ENCODE peak calls at places on chromosomes 4 and X, in five cellular contexts. O is A549, J is SK-N-SH, C is GM12878, W is HepG2. K is an unnamed sample.

GRCh38 chr4:35559559-35560365 is 684.6 kb downstream of the ARAP2 start:
- DNase-seq in O (no peak), C (no peak), W (no peak), J (no peak), K (no peak)

GRCh38 chr4:173489514-173489913 is 40.5 kb downstream of the HAND2 start:
- DNase-seq in O (no peak), C (no peak), W (no peak), J (no peak), K (no peak)

GRCh38 chr4:24630937-24631336 is 46.6 kb upstream of the DHX15 start:
- DNase-seq in O (no peak), J (no peak), C (no peak), W (peak; percentile 14), K (no peak)

GRCh38 chrX:31527455-31528126 is 455.8 kb upstream of the FTHL17 start:
- DNase-seq in O (no peak), J (no peak), W (no peak), C (no peak), K (no peak)

GRCh38 chrX:19388064-19388679 is 44.4 kb downstream of the PDHA1 start:
- DNase-seq in W (no peak), J (no peak), O (no peak), C (no peak), K (no peak)

GRCh38 chrX:74613350-74614192 is 853 bp downstream of the RLIM start:
- DNase-seq in J (peak; percentile 26), C (no peak), O (peak; percentile 23), W (peak; percentile 6), K (peak; percentile 12)

GRCh38 chr4:151810476-151810875 is 49.7 kb upstream of the GATB start:
- DNase-seq in C (no peak), O (no peak), W (no peak), J (no peak), K (no peak)

GRCh38 chrX:19875051-19875432 is 12.4 kb downstream of the SH3KBP1 start:
- DNase-seq in O (no peak), J (no peak), C (no peak), W (no peak), K (no peak)

GRCh38 chrX:103554687-103555417 is 30.5 kb upstream of the TCEAL4 start:
- DNase-seq in W (no peak), C (no peak), O (no peak), J (peak; percentile 41), K (peak; percentile 13)

GRCh38 chrX:103879339-103879738 is 47.3 kb upstream of the RAB9B start:
- DNase-seq in C (no peak), W (no peak), O (no peak), J (no peak), K (no peak)

GRCh38 chrX:109843963-109844751 is 111.1 kb upstream of the ACSL4 start:
- DNase-seq in J (no peak), W (no peak), O (no peak), C (no peak), K (no peak)

GRCh38 chrX:17547658-17548057 is 172.7 kb downstream of the NHS start:
- DNase-seq in C (peak; percentile 56), O (peak; percentile 44), W (peak; percentile 4), J (no peak), K (peak; percentile 13)

GRCh38 chrX:67524950-67525691 is 18.7 kb upstream of the AR start:
- DNase-seq in W (no peak), C (no peak), O (no peak), J (no peak), K (no peak)

GRCh38 chr4:134201216-134202098 is at the start of gene PABPC4L:
- DNase-seq in W (no peak), O (peak; percentile 8), J (no peak), C (no peak), K (peak; percentile 31)

GRCh38 chr4:51825341-51825740 is 17.6 kb upstream of the DCUN1D4 start:
- DNase-seq in W (no peak), C (no peak), J (no peak), O (no peak), K (no peak)

GRCh38 chr4:173520921-173521473 is 9.0 kb downstream of the HAND2 start:
- DNase-seq in C (no peak), J (peak; percentile 65), W (no peak), O (no peak), K (no peak)

DNA sequence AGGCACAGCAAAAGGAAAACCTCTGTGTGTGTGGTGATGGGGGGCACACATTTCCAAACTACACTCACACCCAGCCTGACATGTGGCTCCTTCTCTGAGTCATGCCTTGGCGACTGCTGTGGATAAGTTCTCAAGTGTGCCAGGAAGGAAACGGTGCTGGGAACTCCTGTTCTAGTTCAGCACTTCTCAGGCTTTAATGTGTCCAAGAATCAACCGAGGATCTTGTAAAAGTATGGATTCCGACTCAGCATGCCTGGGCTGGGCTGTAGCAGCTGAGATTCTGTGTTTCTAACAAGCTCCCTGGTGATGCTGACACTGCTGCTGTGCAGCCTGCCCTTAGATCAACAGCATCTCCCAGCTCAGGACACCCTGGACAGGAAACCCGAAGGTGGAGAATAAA is 20.2 kb downstream of the CLNK start:
- DNase-seq in J (no peak), O (no peak), W (no peak), C (no peak), K (no peak)
- TF ChIP-seq CHD2 in J (no peak), O (no peak), W (no peak), C (no peak), K (no peak)

GRCh38 chr4:23153076-23153475 is 460.3 kb downstream of the GBA3 start:
- DNase-seq in J (no peak), C (no peak), W (no peak), O (no peak), K (no peak)
- TF ChIP-seq SMC3 in J (no peak), C (no peak), W (no peak), O (no peak), K (no peak)

DNA sequence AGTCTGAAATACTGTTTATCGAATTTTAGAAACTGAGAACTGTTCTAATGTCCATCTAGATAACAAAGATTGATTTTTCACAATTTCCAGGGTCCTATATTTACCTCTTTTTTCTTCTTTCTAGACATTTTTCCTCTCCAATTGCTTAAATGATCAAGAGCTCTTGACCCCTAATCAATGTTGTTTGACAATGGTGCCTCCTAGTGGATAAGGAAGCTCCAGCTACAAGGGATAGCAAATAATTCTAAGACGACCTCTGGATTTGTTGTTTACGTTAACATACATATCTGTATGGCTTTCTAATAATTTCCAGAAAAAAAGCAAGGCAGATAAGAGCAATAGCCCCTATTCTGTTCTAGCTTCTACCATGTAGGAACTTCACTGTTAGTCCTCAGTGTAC is 35.8 kb downstream of the GPR82 start:
- DNase-seq in J (peak; percentile 14), W (peak; percentile 4), C (no peak), O (no peak), K (peak; percentile 6)
- TF ChIP-seq CHD2 in J (no peak), W (no peak), C (no peak), O (no peak), K (no peak)

GRCh38 chrX:153981771-153982533 is 9.4 kb downstream of the TMEM187 start:
- DNase-seq in W (no peak), O (no peak), C (no peak), J (no peak), K (no peak)
- TF ChIP-seq SMC3 in W (no peak), O (no peak), C (no peak), J (no peak), K (no peak)

K was measured in K562.